ENCODE peak calls at places on chromosomes 13 and 19, in seven cellular contexts. F, Z, O, J, R, P and U are unnamed samples. For H3K4me1, the result is how much of the 10 kb centered on the place peaks cover.

GRCh38 chr13:33578786-33579185 is 239.2 kb upstream of the RFC3 start:
- DNase-seq in O (no peak), Z (no peak), P (no peak), J (no peak), R (no peak), F (no peak), U (no peak)

GRCh38 chr13:49220035-49220855 is at the start of gene MLNR:
- DNase-seq in J (no peak), R (peak), Z (peak), F (no peak), O (peak), P (peak), U (no peak)

GRCh38 chr13:96948127-96948526 is 46.1 kb downstream of the OXGR1 start:
- DNase-seq in R (no peak), O (no peak), F (no peak), Z (no peak), P (no peak), J (no peak), U (no peak)

GRCh38 chr19:14181906-14182305 is 24.1 kb downstream of the ADGRL1 start:
- DNase-seq in P (no peak), F (no peak), R (no peak), O (no peak), J (no peak), Z (no peak), U (no peak)

GRCh38 chr19:47633996-47634395 is 25.1 kb downstream of the BICRA start:
- DNase-seq in J (no peak), Z (no peak), R (no peak), P (no peak), F (no peak), O (no peak), U (no peak)

GRCh38 chr13:35210234-35210633 is 266.3 kb downstream of the MAB21L1 start:
- DNase-seq in F (no peak), O (no peak), J (no peak), P (no peak), R (no peak), Z (no peak), U (no peak)

GRCh38 chr19:49631610-49632192 is 8.2 kb downstream of the RRAS start:
- DNase-seq in O (no peak), P (no peak), Z (no peak), J (no peak), R (no peak), F (no peak), U (no peak)

GRCh38 chr13:99132295-99132835 is 68.3 kb upstream of the UBAC2 start:
- DNase-seq in P (no peak), J (no peak), R (no peak), O (no peak), Z (no peak), F (no peak), U (no peak)

GRCh38 chr19:30596268-30596667 is 224.1 kb downstream of the ZNF536 start:
- DNase-seq in R (no peak), F (no peak), P (no peak), J (no peak), Z (no peak), O (no peak), U (no peak)

GRCh38 chr13:86572115-86572514 is 772.9 kb upstream of the SLITRK6 start:
- DNase-seq in F (no peak), J (no peak), R (no peak), O (no peak), Z (no peak), P (no peak), U (no peak)

GRCh38 chr19:27762933-27763332 is 1450.0 kb downstream of the UQCRFS1 start:
- DNase-seq in J (no peak), O (no peak), F (no peak), P (no peak), R (no peak), Z (no peak), U (no peak)

GRCh38 chr13:88086577-88086976 is 415.4 kb downstream of the SLITRK5 start:
- DNase-seq in F (no peak), Z (no peak), O (no peak), R (no peak), P (no peak), J (no peak), U (no peak)

GRCh38 chr19:39498262-39499081 is at the start of gene DLL3:
- DNase-seq in O (no peak), F (no peak), P (no peak), J (no peak), R (peak), Z (no peak), U (no peak)

GRCh38 chr13:73943137-73943964 is 190.9 kb downstream of the KLF12 start:
- DNase-seq in P (no peak), F (no peak), R (no peak), Z (no peak), O (no peak), J (no peak), U (no peak)

GRCh38 chr13:110030394-110030928 is 244.1 kb upstream of the IRS2 start:
- DNase-seq in P (no peak), F (no peak), Z (no peak), R (no peak), J (no peak), O (no peak), U (no peak)

GRCh38 chr13:39385154-39385553 is 217.8 kb downstream of the LHFPL6 start:
- DNase-seq in R (no peak), F (no peak), J (no peak), Z (no peak), O (no peak), P (no peak), U (no peak)

GRCh38 chr19:3771033-3771905 is 759 bp downstream of the RAX2 start:
- DNase-seq in Z (no peak), P (no peak), R (no peak), F (no peak), J (no peak), O (no peak), U (no peak)

GRCh38 chr13:100506154-100506553 is 82.4 kb downstream of the GGACT start:
- DNase-seq in P (no peak), Z (no peak), R (no peak), O (no peak), J (no peak), F (no peak), U (no peak)

GRCh38 chr13:31912641-31913401 is 118.8 kb upstream of the FRY start:
- DNase-seq in Z (no peak), F (no peak), J (no peak), O (no peak), R (no peak), P (no peak), U (no peak)
- H3K4me1 ChIP-seq in Z (under half), F (under half), J (under half), O (under half), R (under half), P (under half), U (under half)

GRCh38 chr13:111530137-111530536 is 209.7 kb downstream of the TEX29 start:
- DNase-seq in J (no peak), F (no peak), O (no peak), R (no peak), Z (no peak), P (no peak), U (no peak)
- H3K4me1 ChIP-seq in J (under half), F (under half), O (under half), R (under half), Z (under half), P (under half), U (under half)

DNA sequence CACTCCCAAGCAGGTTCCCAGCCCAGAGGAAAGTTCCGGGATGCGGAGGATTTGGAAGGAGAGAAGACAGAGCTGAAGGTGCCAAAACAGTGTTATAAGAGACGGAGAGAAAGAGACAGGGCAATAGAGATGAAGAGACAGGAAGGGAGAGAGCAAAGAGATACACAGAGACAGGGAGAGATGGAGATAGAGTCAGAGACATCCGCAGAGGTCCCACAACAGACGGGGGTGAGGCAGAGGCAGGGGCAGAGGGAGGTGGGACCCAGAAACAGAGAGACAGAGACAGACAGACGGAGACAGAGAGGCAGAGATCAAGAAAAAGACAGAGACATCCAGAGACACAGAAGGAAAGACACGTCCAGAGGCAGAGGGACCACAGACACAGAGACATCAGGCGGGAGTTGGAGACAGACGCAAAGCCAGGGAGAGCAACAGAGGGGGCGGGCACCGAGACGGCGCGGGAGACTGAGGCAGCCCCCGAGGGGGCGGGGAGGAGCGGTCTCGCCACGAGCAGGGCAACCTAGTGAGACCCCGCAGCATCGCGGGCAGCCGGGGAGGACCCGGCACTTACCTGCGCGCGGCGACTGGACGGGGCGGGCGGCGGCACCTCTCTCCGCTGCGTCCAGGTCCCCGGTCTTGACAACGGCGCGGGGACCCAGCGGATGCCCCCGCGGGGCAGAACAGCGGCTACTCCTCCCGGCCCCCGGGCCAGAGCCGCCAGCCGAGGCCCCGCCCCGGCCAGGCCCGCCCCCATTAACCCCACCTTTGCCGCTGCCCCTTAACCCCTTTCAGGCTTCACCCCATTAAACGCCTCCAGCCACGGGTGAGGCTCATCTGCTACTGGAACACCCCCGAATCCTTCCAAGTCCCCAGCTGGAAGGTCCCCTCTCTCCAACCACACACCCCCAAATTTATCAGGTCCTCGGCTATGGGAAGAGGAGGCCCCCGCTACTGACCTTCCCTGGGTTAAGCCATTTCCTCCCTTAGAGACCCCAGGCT is at the start of gene GPR4:
- DNase-seq in Z (no peak), J (no peak), F (no peak), O (no peak), P (no peak), R (peak), U (no peak)
- H3K4me1 ChIP-seq in Z (under half), J (under half), F (under half), O (under half), P (under half), R (half or more), U (under half)

DNA sequence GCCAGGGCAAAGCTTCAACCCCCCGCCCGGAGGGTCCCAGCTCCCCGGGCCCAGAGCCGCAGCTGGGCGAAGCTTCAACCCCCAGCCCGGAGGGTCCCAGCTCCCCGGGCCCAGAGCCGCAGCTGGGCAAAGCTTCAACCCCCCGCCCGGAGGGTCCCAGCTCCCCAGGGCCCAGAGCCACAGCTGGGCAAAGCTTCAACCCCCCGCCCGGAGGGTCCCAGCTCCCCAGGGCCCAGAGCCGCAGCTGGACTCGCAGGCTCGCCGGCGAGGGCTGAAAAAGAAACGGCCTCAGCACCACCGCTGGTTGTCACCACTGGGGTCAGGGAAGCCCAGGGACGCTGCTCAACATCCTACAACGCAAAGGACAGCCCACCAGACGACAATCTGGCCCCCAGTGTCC is 5.2 kb downstream of the REXO1 start:
- DNase-seq in R (no peak), P (no peak), F (no peak), Z (no peak), O (no peak), J (no peak), U (no peak)
- H3K4me1 ChIP-seq in R (under half), P (under half), F (half or more), Z (half or more), O (half or more), J (under half), U (under half)